ENCODE peak calls at places on chromosomes 6 and 20, in six cellular contexts. One of them, this sample, is unnamed.

GRCh38 chr20:52060794-52061714 is 130.5 kb downstream of the ZFP64 start:
- DNase-seq in Caco-2: peak; percentile 83
- DNase-seq in ovary: no peak
- DNase-seq in tibial artery: no peak
- DNase-seq in A549: peak; percentile 70
- DNase-seq in H1: no peak
- DNase-seq in this sample: peak; percentile 28

GRCh38 chr6:125906158-125906998 is 50.2 kb upstream of the HINT3 start:
- DNase-seq in Caco-2: peak; percentile 64
- DNase-seq in ovary: no peak
- DNase-seq in tibial artery: no peak
- DNase-seq in A549: no peak
- DNase-seq in H1: peak; percentile 85
- DNase-seq in this sample: peak; percentile 58

GRCh38 chr6:121856296-121856695 is 420.9 kb downstream of the GJA1 start:
- DNase-seq in Caco-2: no peak
- DNase-seq in ovary: no peak
- DNase-seq in tibial artery: no peak
- DNase-seq in A549: no peak
- DNase-seq in H1: no peak
- DNase-seq in this sample: no peak

GRCh38 chr6:68723128-68723527 is 88.0 kb downstream of the ADGRB3 start:
- DNase-seq in Caco-2: no peak
- DNase-seq in ovary: no peak
- DNase-seq in tibial artery: no peak
- DNase-seq in A549: no peak
- DNase-seq in H1: no peak
- DNase-seq in this sample: no peak

GRCh38 chr6:92748131-92748530 is 671.2 kb downstream of the EPHA7 start:
- DNase-seq in Caco-2: no peak
- DNase-seq in ovary: no peak
- DNase-seq in tibial artery: no peak
- DNase-seq in A549: no peak
- DNase-seq in H1: no peak
- DNase-seq in this sample: no peak

GRCh38 chr6:166417285-166417691 is 34.5 kb upstream of the MPC1 start:
- DNase-seq in Caco-2: no peak
- DNase-seq in ovary: peak; percentile 4
- DNase-seq in tibial artery: peak; percentile 10
- DNase-seq in A549: no peak
- DNase-seq in H1: no peak
- DNase-seq in this sample: peak; percentile 59

GRCh38 chr6:134727068-134727467 is 222.8 kb downstream of the ALDH8A1 start:
- DNase-seq in Caco-2: no peak
- DNase-seq in ovary: no peak
- DNase-seq in tibial artery: no peak
- DNase-seq in A549: peak; percentile 13
- DNase-seq in H1: no peak
- DNase-seq in this sample: no peak

GRCh38 chr6:26594730-26595632 is 1.8 kb upstream of the ABT1 start:
- DNase-seq in Caco-2: peak; percentile 13
- DNase-seq in ovary: peak; percentile 70
- DNase-seq in tibial artery: no peak
- DNase-seq in A549: peak; percentile 88
- DNase-seq in H1: peak; percentile 85
- DNase-seq in this sample: no peak

GRCh38 chr20:45290677-45291355 is 15.8 kb upstream of the RBPJL start:
- DNase-seq in Caco-2: peak; percentile 91
- DNase-seq in ovary: peak; percentile 66
- DNase-seq in tibial artery: peak; percentile 84
- DNase-seq in A549: peak; percentile 71
- DNase-seq in H1: peak; percentile 90
- DNase-seq in this sample: peak; percentile 84

GRCh38 chr6:30960907-30961673 is 20.3 kb downstream of the MUCL3 start:
- DNase-seq in Caco-2: no peak
- DNase-seq in ovary: no peak
- DNase-seq in tibial artery: no peak
- DNase-seq in A549: no peak
- DNase-seq in H1: no peak
- DNase-seq in this sample: no peak

GRCh38 chr6:16684896-16685554 is 76.2 kb downstream of the ATXN1 start:
- DNase-seq in Caco-2: no peak
- DNase-seq in ovary: no peak
- DNase-seq in tibial artery: no peak
- DNase-seq in A549: peak; percentile 55
- DNase-seq in H1: no peak
- DNase-seq in this sample: no peak

DNA sequence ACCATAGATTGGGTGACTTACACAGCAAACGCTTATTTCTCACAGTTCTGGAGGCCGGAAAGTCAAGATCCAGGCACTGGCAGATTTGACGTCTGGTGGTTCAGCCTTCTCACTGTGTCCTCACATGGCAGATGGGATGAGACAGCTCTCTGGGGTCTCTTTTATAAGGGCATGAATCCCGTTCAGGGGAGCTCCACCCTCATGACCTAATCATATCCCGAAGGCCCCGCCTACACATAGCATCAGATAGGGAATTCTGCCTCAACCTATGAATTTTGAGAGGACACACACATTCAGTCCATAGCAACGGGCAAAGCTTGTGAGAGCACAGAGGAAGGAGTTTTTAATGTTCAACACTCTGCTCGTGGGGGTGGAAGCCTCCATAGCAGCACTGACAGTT is 27.5 kb downstream of the DAAM2 start:
- DNase-seq in Caco-2: no peak
- DNase-seq in ovary: no peak
- DNase-seq in tibial artery: no peak
- DNase-seq in A549: no peak
- DNase-seq in H1: no peak
- DNase-seq in this sample: no peak
- H3K4me3 ChIP-seq in Caco-2: no peak overlapping the region
- H3K4me3 ChIP-seq in ovary: no peak overlapping the region
- H3K4me3 ChIP-seq in tibial artery: no peak overlapping the region
- H3K4me3 ChIP-seq in A549: no peak overlapping the region
- H3K4me3 ChIP-seq in H1: no peak overlapping the region
- H3K4me3 ChIP-seq in this sample: no peak overlapping the region

GRCh38 chr6:140228491-140228890 is 854.0 kb upstream of the CITED2 start:
- DNase-seq in Caco-2: no peak
- DNase-seq in ovary: no peak
- DNase-seq in tibial artery: no peak
- DNase-seq in A549: no peak
- DNase-seq in H1: no peak
- DNase-seq in this sample: no peak

GRCh38 chr6:140225587-140226438 is 851.4 kb upstream of the CITED2 start:
- DNase-seq in Caco-2: no peak
- DNase-seq in ovary: no peak
- DNase-seq in tibial artery: no peak
- DNase-seq in A549: no peak
- DNase-seq in H1: no peak
- DNase-seq in this sample: no peak

GRCh38 chr6:140230282-140230681 is 855.8 kb upstream of the CITED2 start:
- DNase-seq in Caco-2: peak; percentile 8
- DNase-seq in ovary: no peak
- DNase-seq in tibial artery: no peak
- DNase-seq in A549: no peak
- DNase-seq in H1: no peak
- DNase-seq in this sample: no peak

DNA sequence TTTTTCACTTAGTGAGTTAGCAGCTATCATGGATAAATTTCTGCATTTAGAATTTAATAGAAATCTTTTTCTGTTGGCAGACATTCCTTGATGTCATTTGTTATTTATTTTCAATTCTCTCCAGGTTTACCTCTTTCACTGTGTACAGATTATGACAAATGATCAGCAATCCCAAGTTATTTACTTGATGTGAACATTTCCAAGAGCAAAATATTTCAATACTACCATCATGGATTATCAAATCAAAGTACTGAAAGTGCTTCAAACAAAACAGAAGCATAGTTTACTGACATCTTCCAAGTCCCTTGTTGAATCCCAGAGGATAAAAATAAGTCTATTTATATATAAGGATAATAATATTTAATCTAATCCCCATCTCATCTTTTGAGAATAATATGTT is 852.2 kb upstream of the CITED2 start:
- DNase-seq in Caco-2: no peak
- DNase-seq in ovary: no peak
- DNase-seq in tibial artery: no peak
- DNase-seq in A549: no peak
- DNase-seq in H1: no peak
- DNase-seq in this sample: no peak
- H3K9me3 ChIP-seq in Caco-2: no peaks in the 10 kb centered on the region
- H3K9me3 ChIP-seq in ovary: no peaks in the 10 kb centered on the region
- H3K9me3 ChIP-seq in tibial artery: no peaks in the 10 kb centered on the region
- H3K9me3 ChIP-seq in A549: no peaks in the 10 kb centered on the region
- H3K9me3 ChIP-seq in H1: no peaks in the 10 kb centered on the region
- H3K9me3 ChIP-seq in this sample: no peaks in the 10 kb centered on the region

DNA sequence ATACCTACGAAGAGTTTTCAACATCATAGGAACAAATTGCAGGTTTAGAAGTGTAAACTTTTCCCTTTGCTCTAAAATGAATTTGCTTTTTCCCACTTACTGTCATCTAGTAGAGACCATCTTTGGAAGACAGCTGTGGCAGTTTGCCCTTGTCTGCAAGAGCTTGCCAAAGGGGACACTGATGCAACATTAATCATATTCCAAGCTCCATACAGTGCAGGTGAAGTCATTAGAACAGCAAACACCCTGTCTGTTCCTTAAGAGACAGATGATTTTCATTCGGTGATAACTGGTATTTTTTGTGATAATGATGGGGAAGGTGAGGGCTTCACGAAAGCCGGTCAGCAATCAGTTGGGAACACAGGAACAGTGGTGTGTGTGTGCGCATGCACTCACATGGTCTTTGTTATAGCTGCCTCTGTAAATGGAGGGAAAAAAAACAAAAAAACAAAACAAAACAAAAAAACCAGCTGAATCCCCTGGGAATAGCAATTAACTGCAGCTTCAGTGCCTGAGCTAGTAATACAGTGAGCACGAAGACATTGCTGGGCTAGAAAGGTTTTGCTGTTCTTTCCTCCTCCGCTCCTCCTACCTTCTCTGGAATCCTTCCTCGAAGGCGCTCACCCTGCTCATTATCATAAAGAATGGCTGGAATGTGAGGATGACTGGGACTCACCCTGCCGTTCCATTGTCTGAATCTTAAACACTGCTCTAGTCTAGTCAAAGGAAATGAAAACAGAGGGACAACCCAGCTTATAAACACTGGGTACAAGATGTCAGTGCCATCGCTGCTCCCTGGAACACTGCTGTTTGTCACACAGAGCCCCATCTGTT is 35.2 kb upstream of the KIF13A start:
- DNase-seq in Caco-2: peak; percentile 57
- DNase-seq in ovary: no peak
- DNase-seq in tibial artery: no peak
- DNase-seq in A549: peak; percentile 31
- DNase-seq in H1: no peak
- DNase-seq in this sample: no peak
- H3K4me3 ChIP-seq in Caco-2: peak overlapping the region; percentile 14
- H3K4me3 ChIP-seq in ovary: no peak overlapping the region
- H3K4me3 ChIP-seq in tibial artery: no peak overlapping the region
- H3K4me3 ChIP-seq in A549: no peak overlapping the region
- H3K4me3 ChIP-seq in H1: no peak overlapping the region
- H3K4me3 ChIP-seq in this sample: no peak overlapping the region

DNA sequence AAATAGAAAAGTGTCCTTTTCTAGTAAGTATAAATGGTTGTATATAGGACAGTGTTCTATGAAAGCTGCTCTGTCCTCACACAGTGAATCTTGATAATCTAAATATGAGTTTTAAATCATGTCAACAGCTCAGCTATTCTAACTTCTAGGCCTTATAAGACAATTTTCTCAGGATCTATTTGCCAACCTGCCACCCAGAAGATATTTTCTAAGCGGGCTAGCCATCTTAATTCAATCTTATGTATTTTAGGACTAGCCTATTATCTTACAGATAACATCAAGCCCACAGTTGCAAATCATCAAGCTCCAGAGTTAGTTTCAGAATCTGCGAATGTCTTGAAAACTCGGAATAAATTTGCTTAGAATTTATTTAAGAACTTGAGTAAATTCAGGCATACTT is 2.3 kb downstream of the SIM1 start:
- DNase-seq in Caco-2: no peak
- DNase-seq in ovary: no peak
- DNase-seq in tibial artery: no peak
- DNase-seq in A549: no peak
- DNase-seq in H1: no peak
- DNase-seq in this sample: no peak
- H3K9me3 ChIP-seq in Caco-2: no peaks in the 10 kb centered on the region
- H3K9me3 ChIP-seq in ovary: no peaks in the 10 kb centered on the region
- H3K9me3 ChIP-seq in tibial artery: no peaks in the 10 kb centered on the region
- H3K9me3 ChIP-seq in A549: no peaks in the 10 kb centered on the region
- H3K9me3 ChIP-seq in H1: no peaks in the 10 kb centered on the region
- H3K9me3 ChIP-seq in this sample: no peaks in the 10 kb centered on the region

GRCh38 chr6:106903299-106903698 is 71.2 kb downstream of the CD24 start:
- DNase-seq in Caco-2: no peak
- DNase-seq in ovary: no peak
- DNase-seq in tibial artery: no peak
- DNase-seq in A549: no peak
- DNase-seq in H1: no peak
- DNase-seq in this sample: no peak
- H3K4me3 ChIP-seq in Caco-2: no peak overlapping the region
- H3K4me3 ChIP-seq in ovary: no peak overlapping the region
- H3K4me3 ChIP-seq in tibial artery: no peak overlapping the region
- H3K4me3 ChIP-seq in A549: no peak overlapping the region
- H3K4me3 ChIP-seq in H1: no peak overlapping the region
- H3K4me3 ChIP-seq in this sample: no peak overlapping the region

DNA sequence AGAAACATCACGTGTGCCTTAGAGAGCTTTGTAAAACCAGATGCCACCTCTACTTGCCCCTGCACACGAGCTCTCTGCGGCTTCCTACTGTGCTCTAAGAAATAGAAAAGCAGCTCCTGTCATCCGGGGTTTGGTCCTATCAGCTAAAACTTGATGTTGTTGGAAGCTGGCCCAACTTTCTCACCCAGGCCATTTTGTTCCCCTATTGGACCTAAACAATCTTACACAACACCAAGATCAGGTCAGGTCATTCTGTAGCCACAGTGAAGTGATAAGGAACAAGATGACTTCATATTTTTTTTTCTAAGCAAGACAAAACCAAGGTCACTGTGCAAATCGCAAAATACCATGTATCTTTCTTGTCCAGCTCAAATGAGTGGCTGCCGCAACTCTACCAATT is 486.0 kb downstream of the PTPRT start:
- DNase-seq in Caco-2: no peak
- DNase-seq in ovary: no peak
- DNase-seq in tibial artery: no peak
- DNase-seq in A549: no peak
- DNase-seq in H1: no peak
- DNase-seq in this sample: peak; percentile 7
- H3K9me3 ChIP-seq in Caco-2: peaks cover 21% of the 10 kb centered on the region
- H3K9me3 ChIP-seq in ovary: no peaks in the 10 kb centered on the region
- H3K9me3 ChIP-seq in tibial artery: no peaks in the 10 kb centered on the region
- H3K9me3 ChIP-seq in A549: no peaks in the 10 kb centered on the region
- H3K9me3 ChIP-seq in H1: peaks cover 12% of the 10 kb centered on the region
- H3K9me3 ChIP-seq in this sample: no peaks in the 10 kb centered on the region

GRCh38 chr6:148530976-148531375 is 188.3 kb downstream of the SASH1 start:
- DNase-seq in Caco-2: no peak
- DNase-seq in ovary: no peak
- DNase-seq in tibial artery: no peak
- DNase-seq in A549: no peak
- DNase-seq in H1: no peak
- DNase-seq in this sample: no peak
- H3K4me3 ChIP-seq in Caco-2: no peak overlapping the region
- H3K4me3 ChIP-seq in ovary: no peak overlapping the region
- H3K4me3 ChIP-seq in tibial artery: peak overlapping the region; percentile 40
- H3K4me3 ChIP-seq in A549: no peak overlapping the region
- H3K4me3 ChIP-seq in H1: no peak overlapping the region
- H3K4me3 ChIP-seq in this sample: no peak overlapping the region